ENCODE peak calls at places on chromosomes 6 and 20, in six cellular contexts. A, E, C, J, B and Y are unnamed samples.

GRCh38 chr6:129440691-129441090 is 269.3 kb downstream of the ARHGAP18 start:
- DNase-seq in B (no peak), J (no peak), E (no peak), C (peak), A (peak), Y (no peak)

GRCh38 chr20:33653218-33653899 is 8.8 kb upstream of the C20orf144 start:
- DNase-seq in J (peak), C (no peak), B (peak), A (peak), E (no peak), Y (peak)

GRCh38 chr20:32635764-32636163 is 38.0 kb downstream of the C20orf203 start:
- DNase-seq in A (no peak), J (no peak), E (no peak), C (no peak), B (no peak), Y (no peak)

GRCh38 chr6:132188865-132189264 is 212.4 kb downstream of the MOXD1 start:
- DNase-seq in E (no peak), A (peak), C (peak), B (no peak), J (no peak), Y (no peak)

GRCh38 chr20:64254571-64255360 is 782 bp upstream of the PCMTD2 start:
- DNase-seq in E (no peak), B (no peak), A (no peak), C (no peak), J (no peak), Y (peak)

GRCh38 chr6:143621159-143621873 is 56.4 kb upstream of the PHACTR2 start:
- DNase-seq in C (no peak), J (no peak), A (peak), B (no peak), E (no peak), Y (no peak)

GRCh38 chr6:170026272-170027110 is 264.4 kb downstream of the DLL1 start:
- DNase-seq in A (peak), E (no peak), J (no peak), B (no peak), C (no peak), Y (no peak)

GRCh38 chr6:80132942-80133517 is 26.6 kb downstream of the BCKDHB start:
- DNase-seq in A (peak), B (peak), E (peak), J (peak), C (peak), Y (peak)

GRCh38 chr20:33689973-33690372 is 3.8 kb upstream of the E2F1 start:
- DNase-seq in B (no peak), J (no peak), A (no peak), C (no peak), E (no peak), Y (no peak)

GRCh38 chr6:118317581-118318563 is 230.2 kb upstream of the PLN start:
- DNase-seq in E (no peak), B (no peak), A (no peak), J (no peak), C (no peak), Y (no peak)

GRCh38 chr6:99746261-99746895 is 139.7 kb downstream of the PRDM13 start:
- DNase-seq in C (peak), B (no peak), A (peak), E (peak), J (peak), Y (peak)
- TF ChIP-seq CTCF in C (peak), B (peak), A (peak), E (peak), J (peak), Y (peak)

GRCh38 chr6:32096394-32097258 is 12.5 kb downstream of the TNXB start:
- DNase-seq in B (no peak), E (no peak), C (no peak), J (no peak), A (no peak), Y (no peak)
- H3K4me3 ChIP-seq in B (peak), E (no peak), C (no peak), J (no peak), A (no peak), Y (no peak)

GRCh38 chr6:38307730-38308129 is 332.0 kb downstream of the BTBD9 start:
- DNase-seq in B (no peak), E (no peak), C (no peak), A (no peak), J (no peak), Y (peak)
- TF ChIP-seq CTCF in B (no peak), E (no peak), C (no peak), A (no peak), J (no peak), Y (no peak)

GRCh38 chr6:135146160-135146920 is 34.8 kb upstream of the MYB start:
- DNase-seq in E (no peak), J (no peak), B (no peak), A (peak), C (peak), Y (peak)

GRCh38 chr6:135141728-135142127 is 39.4 kb upstream of the MYB start:
- DNase-seq in E (no peak), A (no peak), B (no peak), C (no peak), J (no peak), Y (peak)

GRCh38 chr6:135145509-135145865 is 35.6 kb upstream of the MYB start:
- DNase-seq in B (no peak), E (peak), J (no peak), A (no peak), C (no peak), Y (no peak)

GRCh38 chr6:135147637-135148592 is 33.2 kb upstream of the MYB start:
- DNase-seq in E (no peak), J (no peak), A (no peak), B (no peak), C (no peak), Y (no peak)

GRCh38 chr6:135144678-135145508 is 36.2 kb upstream of the MYB start:
- DNase-seq in C (no peak), B (no peak), A (peak), J (no peak), E (peak), Y (peak)
- H3K4me3 ChIP-seq in C (no peak), B (no peak), A (no peak), J (no peak), E (no peak), Y (no peak)

DNA sequence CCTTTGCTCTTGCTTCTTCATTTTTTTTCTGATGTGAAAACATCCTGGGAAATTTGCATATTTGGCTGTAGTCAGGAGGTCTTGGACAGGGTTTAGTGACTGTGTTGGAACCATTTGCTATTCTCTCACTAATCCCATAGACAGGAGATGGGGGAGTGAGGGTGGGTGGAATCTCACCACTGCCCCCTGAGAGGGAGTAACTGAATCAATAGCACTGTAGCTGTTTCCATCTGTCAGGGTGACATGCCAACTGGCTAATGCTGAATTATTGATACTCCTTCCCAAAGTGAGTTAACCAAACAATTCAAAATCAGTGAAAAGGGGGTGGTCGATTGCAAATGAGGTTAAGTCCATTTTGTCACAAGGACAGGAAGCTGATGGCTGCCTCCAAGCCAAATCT is 55.0 kb upstream of the B3GAT2 start:
- DNase-seq in B (no peak), E (no peak), A (no peak), C (no peak), J (no peak), Y (no peak)
- TF ChIP-seq CTCF in B (no peak), E (no peak), A (no peak), C (no peak), J (no peak), Y (no peak)

DNA sequence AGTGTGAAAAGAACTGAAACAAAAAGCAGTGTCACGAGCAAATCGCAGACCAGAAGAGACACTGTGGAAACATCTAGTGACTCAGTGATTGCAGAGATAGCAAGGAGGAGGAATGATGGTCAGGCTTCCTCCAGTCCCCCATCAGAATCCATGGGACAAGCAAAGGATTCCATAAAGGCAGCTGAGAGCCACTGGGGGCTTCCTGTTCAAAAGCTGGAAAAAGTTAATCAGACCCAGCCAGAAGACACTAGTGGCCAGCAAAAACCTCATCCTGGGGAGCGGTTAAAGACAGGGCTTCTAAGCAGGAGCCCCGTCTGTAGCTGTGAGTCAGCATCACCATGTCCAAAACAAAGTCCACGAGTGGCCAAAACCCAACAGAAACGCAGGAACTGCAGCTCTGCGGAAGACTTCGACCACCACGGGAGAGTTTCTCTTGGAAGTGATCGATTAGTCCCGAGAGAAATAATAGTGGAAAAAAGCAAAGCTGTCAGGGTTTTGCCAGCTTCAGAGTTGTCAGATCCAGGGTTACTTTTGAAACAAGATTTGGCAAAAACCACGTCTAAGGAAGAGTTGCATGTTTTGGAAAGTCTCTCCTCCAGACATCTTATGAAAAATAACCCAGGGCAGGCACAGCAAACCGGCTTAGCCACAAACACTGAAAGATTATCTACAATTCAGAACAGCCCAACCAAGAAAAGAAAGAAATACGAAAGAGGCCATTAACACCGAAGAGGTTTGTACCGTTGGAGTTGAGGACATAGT is 51.0 kb downstream of the JAG1 start:
- DNase-seq in A (no peak), B (peak), E (no peak), J (no peak), C (no peak), Y (no peak)
- H3K4me3 ChIP-seq in A (no peak), B (peak), E (no peak), J (no peak), C (peak), Y (no peak)

GRCh38 chr6:140566706-140567330 is 1192.4 kb upstream of the CITED2 start:
- DNase-seq in E (no peak), B (no peak), J (no peak), C (no peak), A (peak), Y (no peak)

GRCh38 chr6:140571139-140571538 is 1196.7 kb upstream of the CITED2 start:
- DNase-seq in J (no peak), E (no peak), A (no peak), C (peak), B (no peak), Y (no peak)

GRCh38 chr6:140572129-140572528 is 1197.7 kb upstream of the CITED2 start:
- DNase-seq in B (no peak), A (peak), J (no peak), E (no peak), C (peak), Y (peak)

GRCh38 chr6:140572867-140573266 is 1198.4 kb upstream of the CITED2 start:
- DNase-seq in C (no peak), E (no peak), B (no peak), J (no peak), A (peak), Y (no peak)

GRCh38 chr6:140567469-140567868 is 1193.0 kb upstream of the CITED2 start:
- DNase-seq in B (no peak), C (no peak), J (no peak), E (no peak), A (no peak), Y (no peak)
- TF ChIP-seq CTCF in B (no peak), C (no peak), J (no peak), E (no peak), A (no peak), Y (no peak)

GRCh38 chr20:45173531-45173930 is 1.2 kb upstream of the PI3 start:
- DNase-seq in C (no peak), J (no peak), A (peak), B (no peak), E (no peak), Y (no peak)
- H3K4me3 ChIP-seq in C (no peak), J (no peak), A (no peak), B (no peak), E (no peak), Y (no peak)

GRCh38 chr6:4280031-4280430 is 144.7 kb upstream of the ECI2 start:
- DNase-seq in B (no peak), A (no peak), E (no peak), J (no peak), C (no peak), Y (no peak)

GRCh38 chr6:4282926-4283325 is 147.6 kb upstream of the ECI2 start:
- DNase-seq in E (no peak), C (no peak), J (no peak), A (no peak), B (no peak), Y (no peak)

GRCh38 chr6:4280721-4281120 is 145.3 kb upstream of the ECI2 start:
- DNase-seq in B (no peak), J (peak), A (peak), E (no peak), C (peak), Y (no peak)

GRCh38 chr6:4281341-4282293 is 146.2 kb upstream of the ECI2 start:
- DNase-seq in E (peak), B (peak), A (peak), J (no peak), C (no peak), Y (peak)
- TF ChIP-seq CTCF in E (peak), B (peak), A (peak), J (no peak), C (no peak), Y (peak)